ENCODE peak calls at places on chromosomes 3 and 15, in six cellular contexts. Z is H9, I is neuronal stem cell, N is IMR-90, O is H1, Y is mesenchymal stem cell. U is an unnamed sample.
A peak's percentile ranks its signal among the peaks of the same experiment; 100 is the strongest.

GRCh38 chr15:53833134-53833624 is 73.7 kb upstream of the WDR72 start:
- DNase-seq in Z (no peak), I (no peak), N (peak; percentile 1), O (no peak), Y (no peak), U (peak; percentile 50)

GRCh38 chr3:126422571-126423091 is 27.9 kb downstream of the CFAP100 start:
- DNase-seq in Z (no peak), I (no peak), N (no peak), O (peak; percentile 47), Y (no peak), U (no peak)

GRCh38 chr3:49940667-49941249 is 808 bp downstream of the RBM6 start:
- DNase-seq in Z (no peak), I (no peak), N (no peak), O (no peak), Y (no peak), U (no peak)

GRCh38 chr3:126961191-126961790 is 21.6 kb upstream of the PLXNA1 start:
- DNase-seq in Z (no peak), I (no peak), N (peak; percentile 61), O (no peak), Y (peak; percentile 35), U (no peak)

GRCh38 chr15:69158843-69159240 is 1.6 kb upstream of the GLCE start:
- DNase-seq in Z (no peak), I (no peak), N (no peak), O (no peak), Y (no peak), U (no peak)

GRCh38 chr15:63942486-63943365 is 103.6 kb downstream of the DAPK2 start:
- DNase-seq in Z (peak; percentile 20), I (no peak), N (no peak), O (peak; percentile 35), Y (no peak), U (peak; percentile 17)

GRCh38 chr3:170714151-170714550 is 128.3 kb upstream of the SLC7A14 start:
- DNase-seq in Z (no peak), I (no peak), N (peak; percentile 82), O (no peak), Y (peak; percentile 75), U (no peak)

GRCh38 chr3:64266065-64266874 is 41.0 kb upstream of the PRICKLE2 start:
- DNase-seq in Z (no peak), I (no peak), N (peak; percentile 94), O (no peak), Y (peak; percentile 96), U (no peak)

GRCh38 chr3:58989173-58989572 is 60.7 kb downstream of the CFAP20DC start:
- DNase-seq in Z (no peak), I (no peak), N (peak; percentile 87), O (no peak), Y (peak; percentile 35), U (no peak)

GRCh38 chr15:58410353-58410752 is 21.4 kb upstream of the LIPC start:
- DNase-seq in Z (no peak), I (no peak), N (peak; percentile 16), O (no peak), Y (no peak), U (no peak)

GRCh38 chr3:32257641-32258438 is 19.4 kb downstream of the CMTM8 start:
- DNase-seq in Z (no peak), I (no peak), N (no peak), O (no peak), Y (no peak), U (no peak)

GRCh38 chr3:116129187-116129945 is 315.9 kb downstream of the LSAMP start:
- DNase-seq in Z (no peak), I (no peak), N (no peak), O (no peak), Y (no peak), U (no peak)

GRCh38 chr15:84812842-84813241 is 4.3 kb upstream of the ALPK3 start:
- DNase-seq in Z (no peak), I (no peak), N (no peak), O (no peak), Y (no peak), U (no peak)

GRCh38 chr3:88713233-88713691 is 394.2 kb upstream of the EPHA3 start:
- DNase-seq in Z (no peak), I (no peak), N (peak; percentile 25), O (no peak), Y (no peak), U (no peak)

GRCh38 chr3:168847293-168847883 is 751.7 kb upstream of the GOLIM4 start:
- DNase-seq in Z (no peak), I (peak; percentile 23), N (peak; percentile 57), O (no peak), Y (peak; percentile 47), U (peak; percentile 34)

GRCh38 chr15:92048739-92049138 is 195.2 kb downstream of the SLCO3A1 start:
- DNase-seq in Z (no peak), I (no peak), N (no peak), O (no peak), Y (no peak), U (no peak)

GRCh38 chr15:80489030-80489594 is 84.9 kb downstream of the ARNT2 start:
- DNase-seq in Z (no peak), I (no peak), N (peak; percentile 93), O (no peak), Y (peak; percentile 88), U (no peak)

GRCh38 chr3:9806688-9807589 is 3.1 kb upstream of the TTLL3 start:
- DNase-seq in Z (no peak), I (peak; percentile 53), N (no peak), O (no peak), Y (no peak), U (no peak)

GRCh38 chr15:31457631-31458526 is 131.2 kb downstream of the KLF13 start:
- DNase-seq in Z (peak; percentile 29), I (no peak), N (peak; percentile 44), O (no peak), Y (peak; percentile 30), U (no peak)

GRCh38 chr3:188594137-188594536 is 440.2 kb downstream of the LPP start:
- DNase-seq in Z (no peak), I (no peak), N (peak; percentile 95), O (no peak), Y (peak; percentile 83), U (peak; percentile 42)

GRCh38 chr15:55685292-55685691 is 57.7 kb downstream of the PRTG start:
- DNase-seq in Z (no peak), I (no peak), N (peak; percentile 35), O (no peak), Y (peak; percentile 38), U (no peak)

GRCh38 chr15:47586653-47587224 is 130.6 kb upstream of the SEMA6D start:
- DNase-seq in Z (no peak), I (no peak), N (no peak), O (no peak), Y (no peak), U (no peak)

GRCh38 chr3:65597952-65598413 is 440.7 kb downstream of the MAGI1 start:
- DNase-seq in Z (peak; percentile 87), I (peak; percentile 58), N (no peak), O (peak; percentile 84), Y (no peak), U (peak; percentile 69)

GRCh38 chr3:106025151-106025722 is 156.4 kb upstream of the CBLB start:
- DNase-seq in Z (no peak), I (no peak), N (peak; percentile 23), O (no peak), Y (peak; percentile 22), U (no peak)

GRCh38 chr15:45795487-45796069 is 160.7 kb downstream of the SQOR start:
- DNase-seq in Z (peak; percentile 63), I (peak; percentile 70), N (peak; percentile 24), O (no peak), Y (peak; percentile 23), U (peak; percentile 89)

GRCh38 chr3:69997486-69998307 is 1.8 kb upstream of the SAMMSON start:
- DNase-seq in Z (no peak), I (no peak), N (no peak), O (no peak), Y (peak; percentile 25), U (no peak)

GRCh38 chr15:58520936-58521292 is 89.1 kb downstream of the LIPC start:
- DNase-seq in Z (no peak), I (no peak), N (no peak), O (no peak), Y (no peak), U (peak; percentile 11)

GRCh38 chr3:184740509-184741258 is 28.8 kb upstream of the MAGEF1 start:
- DNase-seq in Z (peak; percentile 24), I (no peak), N (peak; percentile 69), O (no peak), Y (peak; percentile 60), U (no peak)
- H3K23ac ChIP-seq in Z (no peak overlapping the region), I (no peak overlapping the region), N (no peak overlapping the region), O (no peak overlapping the region), Y (no peak overlapping the region), U (no peak overlapping the region)

GRCh38 chr15:72113347-72114031 is 4.5 kb downstream of the MYO9A start:
- DNase-seq in Z (no peak), I (no peak), N (peak; percentile 37), O (no peak), Y (no peak), U (no peak)

GRCh38 chr15:72117448-72117697 is 577 bp downstream of the MYO9A start:
- DNase-seq in Z (peak; percentile 87), I (peak; percentile 71), N (peak; percentile 69), O (peak; percentile 87), Y (peak; percentile 90), U (peak; percentile 84)

GRCh38 chr15:72117698-72118399 is at the start of gene MYO9A:
- DNase-seq in Z (peak; percentile 98), I (peak; percentile 98), N (peak; percentile 97), O (peak; percentile 98), Y (peak; percentile 99), U (peak; percentile 99)

GRCh38 chr15:72118400-72118978 is at the start of gene SENP8:
- DNase-seq in Z (no peak), I (no peak), N (no peak), O (no peak), Y (no peak), U (no peak)

DNA sequence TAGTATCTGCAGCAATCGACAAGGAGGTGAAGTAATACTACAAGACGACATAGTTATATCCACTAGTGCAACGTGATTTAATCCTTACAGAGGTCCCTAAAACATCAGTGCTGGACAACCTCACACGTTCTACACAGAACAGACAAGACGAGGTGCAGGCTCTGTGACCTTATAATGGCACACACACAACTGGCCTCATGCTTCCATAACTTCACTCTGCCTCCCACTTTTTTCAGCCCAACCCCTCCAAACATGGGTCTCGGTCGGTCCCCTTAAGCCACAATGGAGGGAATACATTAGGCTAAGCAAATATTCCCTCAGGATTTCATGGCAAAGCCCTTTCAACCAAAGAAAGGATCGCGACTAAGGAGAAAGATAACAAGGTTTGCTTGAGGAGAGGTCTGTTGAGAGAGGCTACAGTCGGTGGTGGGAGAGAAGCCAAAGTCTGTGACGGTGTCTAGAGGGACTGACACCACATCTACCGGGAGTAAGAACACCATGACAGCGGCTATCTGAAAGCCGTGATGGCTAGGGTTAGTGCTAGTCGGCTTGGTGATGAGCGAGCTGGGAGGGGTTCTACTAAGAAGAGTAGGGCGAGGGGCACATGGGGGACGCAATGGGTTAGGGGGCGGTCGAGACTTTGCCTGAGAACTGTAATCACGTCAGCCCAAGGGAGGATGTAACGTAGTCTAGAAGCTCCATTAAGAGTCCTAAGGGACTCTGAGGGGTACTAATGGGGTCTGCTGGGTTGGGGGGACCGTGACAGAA is 1.1 kb downstream of the MYO9A start:
- DNase-seq in Z (no peak), I (no peak), N (peak; percentile 18), O (no peak), Y (no peak), U (peak; percentile 56)
- H2BK15ac ChIP-seq in Z (no peak overlapping the region), I (no peak overlapping the region), N (peak overlapping the region; percentile 17), O (no peak overlapping the region), Y (no peak overlapping the region), U (no peak overlapping the region)

GRCh38 chr3:7444886-7445285 is 584.0 kb downstream of the GRM7 start:
- DNase-seq in Z (no peak), I (no peak), N (no peak), O (no peak), Y (no peak), U (peak; percentile 3)
- H3K23ac ChIP-seq in Z (no peak overlapping the region), I (no peak overlapping the region), N (no peak overlapping the region), O (no peak overlapping the region), Y (no peak overlapping the region), U (no peak overlapping the region)

GRCh38 chr3:159620281-159620680 is 368.4 kb upstream of the IL12A start:
- DNase-seq in Z (no peak), I (no peak), N (no peak), O (no peak), Y (no peak), U (no peak)
- H2BK15ac ChIP-seq in Z (no peak overlapping the region), I (no peak overlapping the region), N (peak overlapping the region; percentile 68), O (no peak overlapping the region), Y (no peak overlapping the region), U (no peak overlapping the region)